ENCODE peak calls at places on chromosomes 11 and 22, in eight cellular contexts. One of them, this sample, is unnamed. For H3K4me1, the result is how much of the 10 kb centered on the place peaks cover.

GRCh38 chr11:75450826-75451783 is 18.1 kb upstream of the KLHL35 start:
- DNase-seq in right cardiac atrium: peak
- DNase-seq in cardiac muscle cell: peak
- DNase-seq in ovary: no peak
- DNase-seq in lower lobe of right lung: no peak
- DNase-seq in psoas muscle: no peak
- DNase-seq in MM.1S: no peak
- DNase-seq in neuronal stem cell: no peak
- DNase-seq in this sample: peak

GRCh38 chr22:36335621-36336020 is 52.1 kb downstream of the MYH9 start:
- DNase-seq in right cardiac atrium: peak
- DNase-seq in cardiac muscle cell: no peak
- DNase-seq in ovary: no peak
- DNase-seq in lower lobe of right lung: no peak
- DNase-seq in psoas muscle: no peak
- DNase-seq in MM.1S: no peak
- DNase-seq in neuronal stem cell: no peak
- DNase-seq in this sample: peak

GRCh38 chr11:503179-503981 is 3.7 kb downstream of the RNH1 start:
- DNase-seq in right cardiac atrium: peak
- DNase-seq in cardiac muscle cell: no peak
- DNase-seq in ovary: no peak
- DNase-seq in lower lobe of right lung: peak
- DNase-seq in psoas muscle: peak
- DNase-seq in MM.1S: no peak
- DNase-seq in neuronal stem cell: no peak
- DNase-seq in this sample: peak

GRCh38 chr11:47991266-47991830 is 11.0 kb downstream of the PTPRJ start:
- DNase-seq in right cardiac atrium: no peak
- DNase-seq in cardiac muscle cell: peak
- DNase-seq in ovary: no peak
- DNase-seq in lower lobe of right lung: peak
- DNase-seq in psoas muscle: peak
- DNase-seq in MM.1S: no peak
- DNase-seq in neuronal stem cell: no peak
- DNase-seq in this sample: no peak

GRCh38 chr22:49686495-49687219 is 141.0 kb downstream of the BRD1 start:
- DNase-seq in right cardiac atrium: no peak
- DNase-seq in cardiac muscle cell: no peak
- DNase-seq in ovary: no peak
- DNase-seq in lower lobe of right lung: no peak
- DNase-seq in psoas muscle: no peak
- DNase-seq in MM.1S: no peak
- DNase-seq in neuronal stem cell: no peak
- DNase-seq in this sample: no peak

GRCh38 chr11:85347291-85347690 is 279.9 kb downstream of the DLG2 start:
- DNase-seq in right cardiac atrium: no peak
- DNase-seq in cardiac muscle cell: no peak
- DNase-seq in ovary: no peak
- DNase-seq in lower lobe of right lung: no peak
- DNase-seq in psoas muscle: no peak
- DNase-seq in MM.1S: no peak
- DNase-seq in neuronal stem cell: no peak
- DNase-seq in this sample: no peak

GRCh38 chr11:3823303-3823702 is 14.9 kb downstream of the PGAP2 start:
- DNase-seq in right cardiac atrium: no peak
- DNase-seq in cardiac muscle cell: no peak
- DNase-seq in ovary: no peak
- DNase-seq in lower lobe of right lung: no peak
- DNase-seq in psoas muscle: no peak
- DNase-seq in MM.1S: no peak
- DNase-seq in neuronal stem cell: no peak
- DNase-seq in this sample: no peak

GRCh38 chr11:103532133-103532788 is 423.0 kb downstream of the DYNC2H1 start:
- DNase-seq in right cardiac atrium: no peak
- DNase-seq in cardiac muscle cell: no peak
- DNase-seq in ovary: no peak
- DNase-seq in lower lobe of right lung: no peak
- DNase-seq in psoas muscle: no peak
- DNase-seq in MM.1S: no peak
- DNase-seq in neuronal stem cell: no peak
- DNase-seq in this sample: no peak

GRCh38 chr11:121024989-121025388 is 1.1 kb downstream of the TBCEL start:
- DNase-seq in right cardiac atrium: peak
- DNase-seq in cardiac muscle cell: peak
- DNase-seq in ovary: no peak
- DNase-seq in lower lobe of right lung: no peak
- DNase-seq in psoas muscle: no peak
- DNase-seq in MM.1S: no peak
- DNase-seq in neuronal stem cell: no peak
- DNase-seq in this sample: peak

GRCh38 chr11:533586-534196 is 1.7 kb downstream of the HRAS start:
- DNase-seq in right cardiac atrium: peak
- DNase-seq in cardiac muscle cell: no peak
- DNase-seq in ovary: no peak
- DNase-seq in lower lobe of right lung: no peak
- DNase-seq in psoas muscle: peak
- DNase-seq in MM.1S: no peak
- DNase-seq in neuronal stem cell: no peak
- DNase-seq in this sample: no peak

GRCh38 chr22:33666661-33667619 is 253.3 kb downstream of the LARGE1 start:
- DNase-seq in right cardiac atrium: no peak
- DNase-seq in cardiac muscle cell: peak
- DNase-seq in ovary: no peak
- DNase-seq in lower lobe of right lung: no peak
- DNase-seq in psoas muscle: no peak
- DNase-seq in MM.1S: no peak
- DNase-seq in neuronal stem cell: no peak
- DNase-seq in this sample: no peak

GRCh38 chr11:100942016-100942415 is 187.6 kb downstream of the PGR start:
- DNase-seq in right cardiac atrium: peak
- DNase-seq in cardiac muscle cell: peak
- DNase-seq in ovary: no peak
- DNase-seq in lower lobe of right lung: no peak
- DNase-seq in psoas muscle: no peak
- DNase-seq in MM.1S: no peak
- DNase-seq in neuronal stem cell: no peak
- DNase-seq in this sample: no peak

GRCh38 chr11:8671242-8671641 is 11.2 kb downstream of the TRIM66 start:
- DNase-seq in right cardiac atrium: peak
- DNase-seq in cardiac muscle cell: no peak
- DNase-seq in ovary: peak
- DNase-seq in lower lobe of right lung: no peak
- DNase-seq in psoas muscle: peak
- DNase-seq in MM.1S: no peak
- DNase-seq in neuronal stem cell: peak
- DNase-seq in this sample: no peak

GRCh38 chr11:112024178-112024777 is 930 bp upstream of the DLAT start:
- DNase-seq in right cardiac atrium: no peak
- DNase-seq in cardiac muscle cell: no peak
- DNase-seq in ovary: no peak
- DNase-seq in lower lobe of right lung: no peak
- DNase-seq in psoas muscle: no peak
- DNase-seq in MM.1S: peak
- DNase-seq in neuronal stem cell: peak
- DNase-seq in this sample: peak

GRCh38 chr11:110069158-110069737 is 23.9 kb upstream of the ZC3H12C start:
- DNase-seq in right cardiac atrium: peak
- DNase-seq in cardiac muscle cell: peak
- DNase-seq in ovary: no peak
- DNase-seq in lower lobe of right lung: peak
- DNase-seq in psoas muscle: peak
- DNase-seq in MM.1S: no peak
- DNase-seq in neuronal stem cell: no peak
- DNase-seq in this sample: no peak

GRCh38 chr11:116709970-116710369 is 62.8 kb downstream of the BUD13 start:
- DNase-seq in right cardiac atrium: no peak
- DNase-seq in cardiac muscle cell: no peak
- DNase-seq in ovary: no peak
- DNase-seq in lower lobe of right lung: no peak
- DNase-seq in psoas muscle: no peak
- DNase-seq in MM.1S: no peak
- DNase-seq in neuronal stem cell: no peak
- DNase-seq in this sample: no peak

GRCh38 chr11:6548121-6548520 is 51.0 kb downstream of the DNHD1 start:
- DNase-seq in right cardiac atrium: no peak
- DNase-seq in cardiac muscle cell: no peak
- DNase-seq in ovary: no peak
- DNase-seq in lower lobe of right lung: no peak
- DNase-seq in psoas muscle: no peak
- DNase-seq in MM.1S: no peak
- DNase-seq in neuronal stem cell: no peak
- DNase-seq in this sample: no peak

GRCh38 chr11:556175-556699 is 4.3 kb downstream of the LMNTD2 start:
- DNase-seq in right cardiac atrium: no peak
- DNase-seq in cardiac muscle cell: peak
- DNase-seq in ovary: no peak
- DNase-seq in lower lobe of right lung: no peak
- DNase-seq in psoas muscle: no peak
- DNase-seq in MM.1S: no peak
- DNase-seq in neuronal stem cell: no peak
- DNase-seq in this sample: no peak

GRCh38 chr11:116927163-116927772 is 89.8 kb upstream of the APOA1 start:
- DNase-seq in right cardiac atrium: no peak
- DNase-seq in cardiac muscle cell: peak
- DNase-seq in ovary: no peak
- DNase-seq in lower lobe of right lung: no peak
- DNase-seq in psoas muscle: no peak
- DNase-seq in MM.1S: no peak
- DNase-seq in neuronal stem cell: no peak
- DNase-seq in this sample: peak

GRCh38 chr11:103803062-103803461 is 233.4 kb upstream of the DDI1 start:
- DNase-seq in right cardiac atrium: no peak
- DNase-seq in cardiac muscle cell: no peak
- DNase-seq in ovary: no peak
- DNase-seq in lower lobe of right lung: no peak
- DNase-seq in psoas muscle: no peak
- DNase-seq in MM.1S: no peak
- DNase-seq in neuronal stem cell: no peak
- DNase-seq in this sample: no peak

DNA sequence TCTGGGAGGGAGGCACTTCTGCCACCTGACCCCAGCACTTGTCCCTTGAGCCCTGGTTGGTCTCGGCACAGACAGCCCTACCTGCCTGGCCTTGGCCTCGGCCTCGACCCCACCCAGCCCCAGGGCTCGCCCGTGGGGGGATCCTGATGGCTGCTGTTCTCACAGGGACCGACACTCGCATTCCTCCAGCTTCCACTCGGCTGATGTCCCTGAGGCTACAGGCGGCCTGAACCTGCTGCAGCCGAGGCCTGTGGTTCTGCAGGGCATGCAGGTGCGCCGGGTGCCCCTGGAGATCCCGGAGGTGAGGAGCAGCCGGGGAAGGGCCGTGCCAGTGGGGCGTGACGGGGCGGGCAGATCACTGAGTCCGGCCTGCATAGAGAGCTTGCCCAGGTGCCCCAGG is 5.1 kb downstream of the PCNX3 start:
- DNase-seq in right cardiac atrium: no peak
- DNase-seq in cardiac muscle cell: no peak
- DNase-seq in ovary: no peak
- DNase-seq in lower lobe of right lung: no peak
- DNase-seq in psoas muscle: no peak
- DNase-seq in MM.1S: no peak
- DNase-seq in neuronal stem cell: no peak
- DNase-seq in this sample: no peak
- H3K27ac ChIP-seq in right cardiac atrium: no peak
- H3K27ac ChIP-seq in cardiac muscle cell: no peak
- H3K27ac ChIP-seq in ovary: no peak
- H3K27ac ChIP-seq in lower lobe of right lung: peak
- H3K27ac ChIP-seq in psoas muscle: no peak
- H3K27ac ChIP-seq in MM.1S: no peak
- H3K27ac ChIP-seq in neuronal stem cell: no peak
- H3K27ac ChIP-seq in this sample: no peak

DNA sequence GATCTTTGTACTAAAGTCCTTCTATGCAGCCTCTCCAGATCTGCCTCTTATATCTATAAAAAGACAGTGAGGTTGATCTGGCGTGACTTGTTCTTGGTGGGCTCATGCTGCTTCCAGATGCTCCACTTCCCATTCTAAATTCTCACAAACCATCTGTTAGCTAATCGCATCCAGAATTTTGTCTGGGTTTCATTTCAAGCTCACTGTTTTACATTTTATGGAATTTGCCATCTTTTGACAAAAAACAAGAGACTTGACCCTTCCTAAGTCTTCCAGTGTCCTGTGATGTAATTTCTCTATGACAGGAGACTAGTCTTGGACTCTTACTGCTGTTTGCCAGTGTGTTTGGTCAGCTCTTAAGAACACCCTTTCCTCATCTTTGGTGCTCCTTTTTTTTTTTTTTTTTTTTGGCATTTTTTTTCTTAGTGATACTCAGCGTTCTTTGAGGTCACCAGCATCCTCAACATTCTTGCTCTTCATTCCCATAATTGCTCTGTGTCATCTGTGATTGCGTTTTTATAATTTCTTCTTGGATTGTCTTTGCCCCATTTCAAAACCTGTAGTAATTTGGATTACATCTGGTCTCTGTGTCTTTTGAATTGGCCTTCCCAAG is 23.1 kb downstream of the CRKL start:
- DNase-seq in right cardiac atrium: no peak
- DNase-seq in cardiac muscle cell: no peak
- DNase-seq in ovary: no peak
- DNase-seq in lower lobe of right lung: no peak
- DNase-seq in psoas muscle: no peak
- DNase-seq in MM.1S: no peak
- DNase-seq in neuronal stem cell: no peak
- DNase-seq in this sample: no peak
- H3K4me1 ChIP-seq in right cardiac atrium: under half
- H3K4me1 ChIP-seq in cardiac muscle cell: under half
- H3K4me1 ChIP-seq in ovary: under half
- H3K4me1 ChIP-seq in lower lobe of right lung: half or more
- H3K4me1 ChIP-seq in psoas muscle: under half
- H3K4me1 ChIP-seq in MM.1S: under half
- H3K4me1 ChIP-seq in neuronal stem cell: under half
- H3K4me1 ChIP-seq in this sample: under half

GRCh38 chr11:128786507-128786906 is 80.6 kb downstream of the KCNJ1 start:
- DNase-seq in right cardiac atrium: no peak
- DNase-seq in cardiac muscle cell: no peak
- DNase-seq in ovary: no peak
- DNase-seq in lower lobe of right lung: no peak
- DNase-seq in psoas muscle: no peak
- DNase-seq in MM.1S: no peak
- DNase-seq in neuronal stem cell: no peak
- DNase-seq in this sample: no peak
- H3K27ac ChIP-seq in right cardiac atrium: no peak
- H3K27ac ChIP-seq in cardiac muscle cell: no peak
- H3K27ac ChIP-seq in ovary: no peak
- H3K27ac ChIP-seq in lower lobe of right lung: no peak
- H3K27ac ChIP-seq in psoas muscle: no peak
- H3K27ac ChIP-seq in MM.1S: no peak
- H3K27ac ChIP-seq in neuronal stem cell: no peak
- H3K27ac ChIP-seq in this sample: no peak

DNA sequence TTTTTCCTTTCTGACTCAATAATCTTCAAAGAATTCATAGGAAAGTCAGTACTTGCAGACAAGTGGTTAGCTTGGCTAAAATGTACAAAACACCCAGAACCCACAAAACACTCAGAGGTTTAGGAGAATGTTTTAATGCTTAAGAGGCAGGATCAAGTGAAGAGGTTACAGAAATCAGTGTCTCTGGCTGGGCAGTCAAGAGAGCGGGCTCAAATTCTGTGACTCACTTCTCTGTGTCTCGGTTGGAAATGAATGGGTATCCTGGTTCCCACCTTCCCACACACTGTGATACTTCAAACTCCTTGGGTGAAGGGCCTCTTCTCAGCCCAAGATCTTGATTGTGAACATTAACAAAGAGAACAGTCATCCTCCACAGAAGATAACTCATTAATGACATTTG is 3.8 kb downstream of the MPEG1 start:
- DNase-seq in right cardiac atrium: no peak
- DNase-seq in cardiac muscle cell: no peak
- DNase-seq in ovary: no peak
- DNase-seq in lower lobe of right lung: no peak
- DNase-seq in psoas muscle: no peak
- DNase-seq in MM.1S: no peak
- DNase-seq in neuronal stem cell: no peak
- DNase-seq in this sample: no peak
- H3K4me1 ChIP-seq in right cardiac atrium: under half
- H3K4me1 ChIP-seq in cardiac muscle cell: under half
- H3K4me1 ChIP-seq in ovary: under half
- H3K4me1 ChIP-seq in lower lobe of right lung: under half
- H3K4me1 ChIP-seq in psoas muscle: under half
- H3K4me1 ChIP-seq in MM.1S: under half
- H3K4me1 ChIP-seq in neuronal stem cell: under half
- H3K4me1 ChIP-seq in this sample: under half

This sample was measured in naive thymus-derived CD4-positive, alpha-beta T cell.